ENCODE peak calls at places on chromosomes 13 and 19, in four cellular contexts. Z is choroid plexus epithelial cell, M is iPS-NIHi11, Y is cardiac fibroblast. W is an unnamed sample.

GRCh38 chr19:18254546-18255500 is 19.4 kb downstream of the IQCN start:
- DNase-seq in Y (peak; percentile 5), M (peak; percentile 78), Z (no peak), W (no peak)

GRCh38 chr13:33322474-33322827 is 36.9 kb upstream of the STARD13 start:
- DNase-seq in Y (peak; percentile 94), M (no peak), Z (peak; percentile 80), W (no peak)

GRCh38 chr19:13399746-13400145 is 106.5 kb downstream of the CACNA1A start:
- DNase-seq in Y (no peak), Z (no peak), M (no peak), W (no peak)

GRCh38 chr19:39445258-39446071 is at the start of gene SUPT5H:
- DNase-seq in Y (peak; percentile 99), M (peak; percentile 100), Z (peak; percentile 99), W (peak; percentile 99)

GRCh38 chr13:71303144-71303543 is 563.9 kb downstream of the DACH1 start:
- DNase-seq in Y (peak; percentile 11), M (no peak), Z (peak; percentile 18), W (no peak)

GRCh38 chr13:110306960-110307696 is at the start of the genes COL4A1 and COL4A2:
- DNase-seq in Y (peak; percentile 77), M (peak; percentile 73), Z (peak; percentile 88), W (peak; percentile 77)

GRCh38 chr19:55549500-55550320 is 4.4 kb upstream of the SBK3 start:
- DNase-seq in Y (peak; percentile 94), Z (peak; percentile 91), M (peak; percentile 77), W (peak; percentile 61)

GRCh38 chr19:19061491-19061890 is 2.3 kb upstream of the SLC25A42 start:
- DNase-seq in Z (no peak), M (no peak), Y (no peak), W (no peak)

GRCh38 chr13:41352935-41353801 is 42.1 kb downstream of the NAA16 start:
- DNase-seq in Z (peak; percentile 73), M (peak; percentile 53), Y (peak; percentile 90), W (peak; percentile 58)

GRCh38 chr13:36858285-36858684 is 39.3 kb downstream of the RFXAP start:
- DNase-seq in Y (peak; percentile 74), Z (peak; percentile 80), M (peak; percentile 47), W (peak; percentile 70)

GRCh38 chr19:31874313-31874712 is 471.1 kb upstream of the ZNF507 start:
- DNase-seq in Y (no peak), M (no peak), Z (no peak), W (no peak)

GRCh38 chr13:73973156-73973555 is 161.0 kb downstream of the KLF12 start:
- DNase-seq in Z (no peak), M (no peak), Y (no peak), W (no peak)

GRCh38 chr13:44165172-44165894 is 208.3 kb upstream of the SERP2 start:
- DNase-seq in M (no peak), Y (no peak), Z (no peak), W (no peak)

GRCh38 chr19:35712529-35712909 is 5.3 kb upstream of the KMT2B start:
- DNase-seq in M (no peak), Z (no peak), Y (no peak), W (no peak)

GRCh38 chr13:94073006-94073744 is 406.3 kb downstream of the DCT start:
- DNase-seq in Z (peak; percentile 86), Y (peak; percentile 66), M (no peak), W (peak; percentile 26)

GRCh38 chr13:30181856-30182651 is 125.3 kb downstream of the KATNAL1 start:
- DNase-seq in Z (no peak), Y (no peak), M (peak; percentile 10), W (no peak)

GRCh38 chr13:113839536-113840204 is 24.2 kb downstream of the GAS6 start:
- DNase-seq in Y (no peak), M (no peak), Z (no peak), W (no peak)

GRCh38 chr13:95481051-95481775 is 71.3 kb upstream of the CLDN10 start:
- DNase-seq in M (no peak), Y (peak; percentile 15), Z (no peak), W (peak; percentile 58)

GRCh38 chr13:97492257-97492656 is 58.3 kb downstream of the RAP2A start:
- DNase-seq in Y (no peak), M (no peak), Z (no peak), W (no peak)

GRCh38 chr19:41870401-41870873 is 6.6 kb upstream of the CD79A start:
- DNase-seq in Y (peak; percentile 58), M (no peak), Z (peak; percentile 30), W (peak; percentile 40)

GRCh38 chr19:7618771-7619510 is 10.4 kb downstream of the XAB2 start:
- DNase-seq in Y (no peak), M (peak; percentile 70), Z (no peak), W (peak; percentile 76)

GRCh38 chr19:29843180-29844051 is 31.6 kb downstream of the CCNE1 start:
- DNase-seq in Z (peak; percentile 35), M (peak; percentile 57), Y (no peak), W (no peak)

GRCh38 chr19:3268326-3268725 is 43.9 kb downstream of the CELF5 start:
- DNase-seq in Y (no peak), M (no peak), Z (no peak), W (no peak)

GRCh38 chr13:110014719-110015118 is 228.3 kb upstream of the IRS2 start:
- DNase-seq in Z (peak; percentile 74), Y (peak; percentile 77), M (no peak), W (peak; percentile 60)

GRCh38 chr13:111533900-111534645 is 213.6 kb downstream of the TEX29 start:
- DNase-seq in Y (no peak), M (no peak), Z (no peak), W (no peak)

GRCh38 chr13:50129923-50130685 is 114.9 kb downstream of the KCNRG start:
- DNase-seq in M (peak; percentile 39), Z (peak; percentile 5), Y (peak; percentile 62), W (peak; percentile 43)

GRCh38 chr13:68714292-68714691 is 1393.3 kb upstream of the ATXN8OS start:
- DNase-seq in M (no peak), Z (peak; percentile 11), Y (no peak), W (no peak)

GRCh38 chr13:111385182-111385857 is 64.9 kb downstream of the TEX29 start:
- DNase-seq in Z (no peak), M (no peak), Y (no peak), W (no peak)

W was measured in MCF 10A.